ENCODE peak calls at places on chromosomes 1 and 21, in eight cellular contexts. W, Q, J, T, Y, V, A and D are unnamed samples.

GRCh38 chr1:41672641-41673313 is 188.3 kb upstream of the EDN2 start:
- DNase-seq in W (no peak), Q (no peak), J (no peak), T (no peak), Y (no peak), V (no peak), A (peak), D (no peak)

GRCh38 chr21:41506526-41507520 is 1.1 kb downstream of the TMPRSS2 start:
- DNase-seq in W (peak), Q (no peak), J (no peak), T (peak), Y (no peak), V (no peak), A (no peak), D (no peak)

GRCh38 chr1:185850366-185850765 is 116.2 kb downstream of the HMCN1 start:
- DNase-seq in W (no peak), Q (no peak), J (no peak), T (no peak), Y (no peak), V (no peak), A (no peak), D (no peak)

GRCh38 chr1:201633811-201634210 is 94.9 kb downstream of the NAV1 start:
- DNase-seq in W (no peak), Q (no peak), J (no peak), T (no peak), Y (no peak), V (no peak), A (peak), D (no peak)

GRCh38 chr1:214280386-214281029 is 451 bp upstream of the SMYD2 start:
- DNase-seq in W (peak), Q (peak), J (peak), T (peak), Y (no peak), V (peak), A (peak), D (no peak)

GRCh38 chr1:201436461-201436860 is 14.9 kb upstream of the TNNI1 start:
- DNase-seq in W (no peak), Q (no peak), J (no peak), T (no peak), Y (no peak), V (no peak), A (no peak), D (no peak)

GRCh38 chr1:24327886-24328285 is 8.7 kb downstream of the GRHL3 start:
- DNase-seq in W (no peak), Q (no peak), J (no peak), T (no peak), Y (no peak), V (no peak), A (no peak), D (no peak)

GRCh38 chr21:37582613-37583012 is 216.0 kb downstream of the DYRK1A start:
- DNase-seq in W (no peak), Q (no peak), J (peak), T (peak), Y (no peak), V (peak), A (peak), D (no peak)

GRCh38 chr1:115040501-115040900 is 10.9 kb downstream of the TSHB start:
- DNase-seq in W (no peak), Q (no peak), J (no peak), T (no peak), Y (no peak), V (no peak), A (no peak), D (no peak)

GRCh38 chr1:202362212-202362611 is 13.7 kb downstream of the PPP1R12B start:
- DNase-seq in W (no peak), Q (no peak), J (no peak), T (no peak), Y (no peak), V (no peak), A (no peak), D (no peak)

GRCh38 chr1:37634554-37635308 is at the start of gene RSPO1:
- DNase-seq in W (peak), Q (no peak), J (no peak), T (no peak), Y (no peak), V (peak), A (peak), D (no peak)

GRCh38 chr21:21715286-21715969 is 717.2 kb downstream of the NCAM2 start:
- DNase-seq in W (no peak), Q (no peak), J (no peak), T (no peak), Y (no peak), V (no peak), A (peak), D (no peak)

GRCh38 chr1:80066060-80066459 is 1059.5 kb upstream of the ADGRL4 start:
- DNase-seq in W (no peak), Q (no peak), J (no peak), T (no peak), Y (no peak), V (no peak), A (no peak), D (no peak)

GRCh38 chr1:29417971-29418370 is 181.6 kb downstream of the PTPRU start:
- DNase-seq in W (no peak), Q (no peak), J (no peak), T (no peak), Y (no peak), V (no peak), A (no peak), D (no peak)

GRCh38 chr1:95067069-95067468 is 5.7 kb downstream of the ALG14 start:
- DNase-seq in W (no peak), Q (no peak), J (peak), T (peak), Y (no peak), V (no peak), A (no peak), D (no peak)

GRCh38 chr1:33494929-33495328 is 22.5 kb downstream of the ZSCAN20 start:
- DNase-seq in W (no peak), Q (no peak), J (no peak), T (no peak), Y (no peak), V (no peak), A (peak), D (no peak)

GRCh38 chr21:44490816-44491215 is 35.5 kb downstream of the LRRC3 start:
- DNase-seq in W (no peak), Q (no peak), J (no peak), T (no peak), Y (no peak), V (no peak), A (no peak), D (no peak)

GRCh38 chr21:42744520-42745445 is 91.4 kb downstream of the PDE9A start:
- DNase-seq in W (no peak), Q (no peak), J (no peak), T (no peak), Y (no peak), V (no peak), A (no peak), D (no peak)

GRCh38 chr1:159790237-159790917 is 9.6 kb downstream of the DUSP23 start:
- DNase-seq in W (no peak), Q (peak), J (peak), T (no peak), Y (no peak), V (no peak), A (peak), D (no peak)

GRCh38 chr21:39736716-39737115 is 8.3 kb upstream of the IGSF5 start:
- DNase-seq in W (no peak), Q (no peak), J (no peak), T (no peak), Y (no peak), V (no peak), A (no peak), D (no peak)

GRCh38 chr1:216499581-216500272 is 76.5 kb upstream of the USH2A start:
- DNase-seq in W (peak), Q (no peak), J (no peak), T (no peak), Y (no peak), V (no peak), A (peak), D (no peak)

GRCh38 chr1:95084317-95085176 is 11.8 kb upstream of the ALG14 start:
- DNase-seq in W (peak), Q (no peak), J (no peak), T (no peak), Y (no peak), V (peak), A (peak), D (no peak)

GRCh38 chr1:215425135-215425534 is 142.0 kb upstream of the KCTD3 start:
- DNase-seq in W (no peak), Q (no peak), J (no peak), T (no peak), Y (no peak), V (no peak), A (no peak), D (no peak)

DNA sequence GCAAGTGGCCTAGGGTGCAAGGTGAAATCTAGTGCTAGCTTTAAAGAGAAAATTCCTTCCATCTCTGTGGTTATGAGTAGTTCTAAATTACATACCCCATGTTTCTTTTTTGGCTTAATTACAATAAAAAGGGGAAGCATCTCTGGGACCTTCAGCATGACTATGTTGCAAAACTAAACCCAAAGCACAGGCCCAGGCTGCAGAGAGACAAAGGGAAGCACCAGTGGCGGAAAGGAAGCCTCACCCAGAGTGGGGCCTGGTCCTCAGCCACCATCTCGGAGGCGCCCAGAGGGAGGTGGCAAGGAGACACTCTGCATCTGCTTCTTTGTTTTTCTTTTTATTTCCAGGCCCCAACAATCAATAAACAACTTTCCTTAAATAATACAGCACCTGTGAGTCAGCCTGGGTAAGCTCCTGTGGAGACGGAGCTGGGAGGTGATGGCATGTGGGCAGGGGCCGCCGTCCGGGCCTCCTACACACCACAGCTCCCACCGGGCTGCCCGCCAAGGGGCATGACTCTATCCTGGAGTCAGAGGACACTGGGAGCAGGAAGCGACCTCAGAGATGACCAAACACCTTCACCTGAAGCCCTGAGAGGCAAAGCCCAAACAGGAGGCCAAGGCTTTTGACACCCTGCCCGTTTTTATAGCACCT is 21.7 kb downstream of the ITPKB start:
- DNase-seq in W (no peak), Q (no peak), J (no peak), T (no peak), Y (no peak), V (no peak), A (no peak), D (no peak)
- H3K27ac ChIP-seq in W (no peak), Q (no peak), J (peak), T (peak), Y (no peak), V (peak), A (no peak), D (peak)

DNA sequence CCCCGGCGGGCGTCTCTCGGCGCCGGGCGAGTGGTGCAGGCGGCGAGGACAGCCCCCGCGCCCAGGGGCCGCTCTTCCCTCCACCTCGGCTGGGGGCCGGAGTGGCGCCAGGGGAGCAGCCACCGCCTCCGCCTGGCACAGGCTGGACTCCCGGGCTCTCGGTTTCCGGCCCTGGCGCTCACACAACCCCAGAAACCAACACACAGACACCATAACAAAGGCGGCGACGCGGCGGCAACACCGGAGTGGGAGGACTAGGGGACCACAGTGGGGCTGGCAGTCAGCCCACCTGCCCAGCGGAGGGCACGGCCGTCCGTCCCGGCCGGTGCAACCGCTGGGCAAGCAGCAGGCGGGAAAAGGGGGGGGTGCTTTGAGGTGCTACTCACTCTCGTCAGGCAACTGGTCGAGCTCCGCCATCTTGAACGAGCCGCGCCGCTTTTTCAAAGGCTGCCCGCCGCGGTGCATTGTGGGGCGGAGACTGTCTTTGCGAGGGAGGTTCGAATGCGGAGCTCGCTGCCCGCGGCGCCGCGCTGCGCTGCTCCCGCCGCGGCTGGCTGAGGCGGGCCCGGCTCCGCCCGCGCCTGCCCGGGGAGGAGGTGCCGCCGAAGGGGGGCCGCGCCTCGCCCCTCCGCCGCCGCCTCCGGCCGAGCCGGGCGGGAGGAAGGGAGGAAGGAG is at the start of gene LIN9:
- DNase-seq in W (peak), Q (peak), J (peak), T (peak), Y (peak), V (peak), A (peak), D (peak)
- TF ChIP-seq CTCF in W (no peak), Q (no peak), J (no peak), T (no peak), Y (no peak), V (no peak), A (no peak), D (no peak)

GRCh38 chr1:54583307-54583686 is 35.3 kb downstream of the ACOT11 start:
- DNase-seq in W (no peak), Q (no peak), J (no peak), T (no peak), Y (no peak), V (no peak), A (no peak), D (no peak)
- H3K27ac ChIP-seq in W (no peak), Q (no peak), J (no peak), T (no peak), Y (no peak), V (no peak), A (no peak), D (no peak)

DNA sequence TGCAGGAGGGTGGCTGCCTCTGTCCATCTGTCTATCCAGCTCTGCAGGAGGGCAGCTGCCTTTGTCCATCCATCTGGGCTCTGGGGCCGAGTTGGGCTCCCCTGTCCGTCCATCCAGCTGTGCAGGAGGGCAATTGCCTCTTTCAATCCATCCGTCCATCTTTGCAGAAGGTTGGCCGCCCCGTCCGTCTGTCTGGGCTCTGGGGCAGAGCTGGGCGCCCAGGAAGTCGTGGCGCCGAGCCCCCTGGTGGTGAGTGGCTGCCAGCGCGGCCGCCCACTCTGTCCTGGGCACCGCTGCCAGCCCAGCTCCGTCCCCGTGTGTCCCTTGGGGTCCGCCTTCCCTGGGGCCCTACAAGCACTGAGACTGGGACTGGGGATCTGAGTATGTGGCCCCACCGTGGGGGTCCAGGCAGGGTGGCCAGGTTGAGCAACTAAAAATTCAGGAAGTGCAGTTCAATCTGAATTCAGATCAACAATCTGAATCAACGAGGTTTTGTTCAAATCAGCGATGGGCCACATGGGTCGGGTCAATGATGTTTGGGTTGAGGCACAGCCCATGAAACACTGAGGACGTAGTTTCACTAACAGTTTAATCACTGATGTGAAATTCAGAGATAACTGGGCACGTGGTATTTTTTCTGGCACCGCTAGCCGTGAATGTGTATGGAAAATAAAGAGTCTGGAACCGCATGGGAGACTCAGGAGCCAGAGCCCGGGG is 99.1 kb upstream of the ACTRT2 start:
- DNase-seq in W (peak), Q (no peak), J (no peak), T (no peak), Y (no peak), V (no peak), A (no peak), D (peak)
- TF ChIP-seq CTCF in W (peak), Q (peak), J (peak), T (peak), Y (peak), V (no peak), A (no peak), D (peak)

GRCh38 chr21:31553461-31553860 is 106.0 kb upstream of the SOD1 start:
- DNase-seq in W (no peak), Q (no peak), J (no peak), T (no peak), Y (no peak), V (no peak), A (no peak), D (no peak)
- H3K27ac ChIP-seq in W (no peak), Q (no peak), J (no peak), T (no peak), Y (no peak), V (no peak), A (no peak), D (no peak)